ENCODE peak calls at places on chromosomes 7 and 10, in five cellular contexts. M is CD4-positive, alpha-beta T cell; X is lower lobe of right lung; E is psoas muscle; Y is colonic mucosa. B is an unnamed sample.
A peak's percentile ranks its signal among the peaks of the same experiment; 100 is the strongest.

GRCh38 chr10:48309711-48310226 is 3.3 kb downstream of the MAPK8 start:
- DNase-seq in E (no peak), Y (no peak), M (no peak), X (no peak), B (no peak)

GRCh38 chr10:125102821-125103220 is 57.5 kb downstream of the CTBP2 start:
- DNase-seq in Y (peak; percentile 55), X (peak; percentile 16), M (no peak), E (no peak), B (no peak)

GRCh38 chr10:58335306-58336005 is 650 bp downstream of the UBE2D1 start:
- DNase-seq in E (peak; percentile 86), Y (peak; percentile 39), M (no peak), X (peak; percentile 59), B (peak; percentile 59)

GRCh38 chr10:123562811-123563580 is 103.2 kb upstream of the GPR26 start:
- DNase-seq in X (no peak), Y (peak; percentile 8), E (no peak), M (no peak), B (no peak)

GRCh38 chr7:92810242-92810611 is 26.1 kb downstream of the CDK6 start:
- DNase-seq in E (no peak), X (no peak), Y (no peak), M (no peak), B (no peak)

GRCh38 chr7:145168879-145169278 is 333.0 kb upstream of the TPK1 start:
- DNase-seq in Y (no peak), M (no peak), E (no peak), X (no peak), B (no peak)

GRCh38 chr10:48490576-48491345 is 114.1 kb downstream of the ARHGAP22 start:
- DNase-seq in E (no peak), Y (peak; percentile 13), X (no peak), M (no peak), B (peak; percentile 43)

GRCh38 chr7:41855798-41856197 is 152.9 kb upstream of the INHBA start:
- DNase-seq in Y (no peak), E (no peak), X (no peak), M (no peak), B (no peak)

GRCh38 chr7:27148776-27149641 is 1.4 kb upstream of the HOXA6 start:
- DNase-seq in E (peak; percentile 59), X (no peak), Y (peak; percentile 76), M (no peak), B (no peak)

GRCh38 chr7:128832880-128833147 is 2.6 kb downstream of the FLNC start:
- DNase-seq in Y (no peak), E (no peak), X (no peak), M (no peak), B (no peak)

GRCh38 chr7:25823571-25823970 is 328.4 kb upstream of the NFE2L3 start:
- DNase-seq in X (no peak), Y (no peak), M (no peak), E (no peak), B (no peak)

GRCh38 chr10:133332936-133333699 is 3.6 kb downstream of the CALY start:
- DNase-seq in Y (no peak), M (no peak), E (peak; percentile 27), X (no peak), B (no peak)

DNA sequence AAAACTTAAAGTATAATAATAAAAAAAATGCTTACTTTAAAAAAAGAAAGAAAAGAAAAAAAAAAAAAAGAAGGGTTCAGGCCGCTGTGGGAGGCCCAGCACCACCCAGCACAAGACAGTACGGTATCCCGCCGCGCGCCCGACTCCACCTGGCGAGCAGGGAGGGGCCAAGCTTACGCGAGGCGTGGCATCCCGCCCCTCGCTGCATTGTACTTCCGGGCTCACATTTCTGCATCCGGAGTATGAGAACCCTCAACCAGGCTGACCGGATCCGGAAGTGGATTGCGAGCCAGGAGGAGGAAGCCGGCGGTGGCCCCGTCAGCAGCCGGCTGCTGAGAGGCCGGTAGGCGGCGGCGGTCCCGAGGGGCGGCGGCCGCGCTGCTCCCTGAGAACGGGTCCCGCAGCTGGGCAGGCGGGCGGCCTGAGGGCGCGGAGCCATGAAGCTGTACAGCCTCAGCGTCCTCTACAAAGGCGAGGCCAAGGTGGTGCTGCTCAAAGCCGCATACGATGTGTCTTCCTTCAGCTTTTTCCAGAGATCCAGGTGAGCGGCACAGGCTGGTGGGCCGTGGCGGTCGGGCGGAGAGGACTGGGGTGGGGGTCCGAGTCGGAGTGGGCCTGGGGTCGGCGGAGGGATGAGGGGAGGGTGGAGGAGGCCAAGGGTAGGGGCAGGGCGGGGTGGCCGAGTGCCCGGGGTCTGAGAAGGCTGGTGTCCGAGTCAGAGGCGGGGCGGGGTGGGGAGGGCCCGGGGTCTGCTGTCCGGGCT is at the start of gene YKT6:
- DNase-seq in Y (peak; percentile 96), E (peak; percentile 96), M (peak; percentile 91), X (peak; percentile 96), B (peak; percentile 95)
- H3K27ac ChIP-seq in Y (peak within 1 kb of the TSS; percentile 44), E (peak within 1 kb of the TSS; percentile 82), M (peak within 1 kb of the TSS; percentile 56), X (peak within 1 kb of the TSS; percentile 74), B (peak within 1 kb of the TSS; percentile 37)

GRCh38 chr7:156384706-156385105 is 255.9 kb upstream of the RNF32 start:
- DNase-seq in M (no peak), Y (no peak), E (no peak), X (no peak), B (no peak)
- H3K9me3 ChIP-seq in M (no peaks in the 10 kb centered on the region), Y (no peaks in the 10 kb centered on the region), E (no peaks in the 10 kb centered on the region), X (no peaks in the 10 kb centered on the region), B (no peaks in the 10 kb centered on the region)

DNA sequence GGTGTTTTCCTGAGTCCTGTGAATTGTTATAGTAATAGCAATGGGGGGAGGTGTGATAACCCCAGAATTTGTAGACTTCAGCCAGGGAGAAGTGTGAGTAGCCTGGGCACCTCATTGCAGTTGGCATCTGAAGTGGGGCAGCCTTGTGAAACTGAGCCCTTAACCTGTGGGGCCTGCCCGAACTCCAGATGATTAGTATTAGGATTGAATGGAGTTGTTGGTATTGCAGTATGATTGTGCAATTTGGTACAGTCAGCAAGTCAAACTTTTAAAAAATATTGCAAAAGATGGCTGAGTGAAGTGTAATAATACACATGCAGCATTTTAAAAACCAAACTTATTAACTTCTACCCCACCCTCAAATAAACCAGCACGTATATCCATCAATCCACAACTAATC is 9.3 kb downstream of the RBM33 start:
- DNase-seq in X (peak; percentile 71), M (no peak), Y (no peak), E (no peak), B (no peak)
- H3K27ac ChIP-seq in X (no peak overlapping the region), M (no peak overlapping the region), Y (no peak overlapping the region), E (no peak overlapping the region), B (peak overlapping the region; percentile 36)

DNA sequence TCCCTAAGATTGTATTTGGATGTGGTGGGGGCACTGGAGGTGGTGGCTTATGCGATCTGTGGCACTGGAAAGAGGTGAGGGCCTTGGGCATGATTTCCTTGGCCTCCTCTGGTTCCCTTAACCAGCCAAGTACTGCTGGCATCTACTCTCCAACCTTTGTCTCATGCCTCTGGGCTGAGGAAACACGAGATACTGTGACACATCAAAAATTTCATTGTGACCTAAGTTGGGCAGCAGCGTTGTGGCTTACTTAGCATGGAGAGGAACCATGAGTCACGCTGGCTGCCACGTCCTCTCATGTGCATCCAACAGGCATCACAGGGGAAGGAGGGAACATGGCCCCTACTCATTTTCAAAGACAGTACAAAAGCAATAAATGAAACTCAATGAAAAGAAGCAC is 29.7 kb upstream of the GSDME start:
- DNase-seq in X (peak; percentile 73), E (peak; percentile 78), Y (no peak), M (no peak), B (no peak)
- H3K9me3 ChIP-seq in X (peaks cover 5% of the 10 kb centered on the region), E (no peaks in the 10 kb centered on the region), Y (no peaks in the 10 kb centered on the region), M (no peaks in the 10 kb centered on the region), B (no peaks in the 10 kb centered on the region)

GRCh38 chr10:92822060-92822634 is 26.2 kb upstream of the EXOC6 start:
- DNase-seq in X (no peak), M (no peak), Y (no peak), E (no peak), B (no peak)
- H3K27ac ChIP-seq in X (peak overlapping the region; percentile 20), M (no peak overlapping the region), Y (no peak overlapping the region), E (no peak overlapping the region), B (peak overlapping the region; percentile 77)

DNA sequence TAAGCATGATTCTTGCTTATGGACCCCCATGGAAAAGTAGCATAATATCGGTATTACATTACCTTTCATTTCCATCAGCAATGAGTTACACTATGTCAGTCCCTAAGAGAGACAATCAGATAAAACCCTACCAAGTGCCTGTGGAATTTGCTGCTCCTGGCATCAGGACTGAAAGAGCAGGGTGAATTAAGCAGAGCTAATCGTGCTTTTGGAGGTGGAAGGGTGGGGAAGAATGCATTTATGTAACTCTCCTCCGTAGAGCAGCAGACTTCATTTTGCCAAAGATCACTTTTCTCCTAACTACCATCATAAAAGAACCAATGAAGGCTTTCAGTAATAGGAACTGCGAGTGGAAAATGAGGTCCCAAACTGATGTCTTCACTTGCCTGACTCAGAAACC is 312.4 kb downstream of the FGFR2 start:
- DNase-seq in E (no peak), X (no peak), M (no peak), Y (no peak), B (no peak)
- H3K9me3 ChIP-seq in E (no peaks in the 10 kb centered on the region), X (no peaks in the 10 kb centered on the region), M (no peaks in the 10 kb centered on the region), Y (no peaks in the 10 kb centered on the region), B (no peaks in the 10 kb centered on the region)

B was measured in RWPE2.